ENCODE peak calls at places on chromosomes 7 and 10, in five cellular contexts. O is skeletal muscle cell; Y is EH; Z is NCI-H2029; W is activated CD8-positive, alpha-beta memory T cell treated with anti-CD3 and anti-CD28 coated beads for 48 hours. C is an unnamed sample.

GRCh38 chr10:49352323-49352722 is 43.6 kb downstream of the DRGX start:
- DNase-seq in O (no peak), Y (no peak), Z (no peak), W (no peak), C (no peak)

GRCh38 chr7:79227035-79227434 is 226.4 kb downstream of the MAGI2 start:
- DNase-seq in O (peak; percentile 1), Y (peak; percentile 67), Z (no peak), W (no peak), C (no peak)

GRCh38 chr7:108018668-108019067 is 15.7 kb upstream of the LAMB1 start:
- DNase-seq in O (no peak), Y (no peak), Z (no peak), W (no peak), C (no peak)

GRCh38 chr10:47184724-47185330 is 115.2 kb upstream of the GDF10 start:
- DNase-seq in O (no peak), Y (no peak), Z (no peak), W (no peak), C (no peak)

GRCh38 chr10:63722537-63722936 is 201.3 kb downstream of the REEP3 start:
- DNase-seq in O (no peak), Y (peak; percentile 92), Z (no peak), W (no peak), C (no peak)

GRCh38 chr10:17003666-17004065 is 125.9 kb downstream of the CUBN start:
- DNase-seq in O (no peak), Y (no peak), Z (no peak), W (no peak), C (no peak)

GRCh38 chr10:62196528-62196927 is 72.1 kb downstream of the RTKN2 start:
- DNase-seq in O (no peak), Y (no peak), Z (no peak), W (no peak), C (no peak)

GRCh38 chr10:77746313-77746712 is 108.7 kb upstream of the KCNMA1 start:
- DNase-seq in O (peak; percentile 41), Y (peak; percentile 83), Z (no peak), W (no peak), C (no peak)

GRCh38 chr10:132363921-132364593 is 32.1 kb downstream of the LRRC27 start:
- DNase-seq in O (no peak), Y (no peak), Z (no peak), W (no peak), C (no peak)

GRCh38 chr10:112872728-112873127 is 77.3 kb upstream of the TCF7L2 start:
- DNase-seq in O (no peak), Y (no peak), Z (no peak), W (no peak), C (no peak)

GRCh38 chr10:73494213-73494612 is 1.6 kb downstream of the PPP3CB start:
- DNase-seq in O (no peak), Y (no peak), Z (no peak), W (no peak), C (no peak)

GRCh38 chr7:15007507-15007906 is 105.0 kb upstream of the DGKB start:
- DNase-seq in O (no peak), Y (peak; percentile 3), Z (no peak), W (no peak), C (no peak)